ENCODE peak calls at places on chromosomes 5 and 9, in four cellular contexts. J is frontal cortex; V is central memory CD4-positive, alpha-beta T cell; L is NCI-H1436. F is an unnamed sample.

GRCh38 chr9:96080364-96080763 is 204.9 kb downstream of the ERCC6L2 start:
- DNase-seq in J (no peak), L (no peak), V (no peak), F (no peak)

GRCh38 chr5:173484569-173484968 is 131.9 kb downstream of the BOD1 start:
- DNase-seq in L (no peak), J (no peak), V (no peak), F (no peak)

GRCh38 chr5:127997131-127997775 is 86.3 kb upstream of the SLC12A2 start:
- DNase-seq in V (no peak), L (peak), J (no peak), F (no peak)

GRCh38 chr5:54885636-54886035 is 99.8 kb downstream of the ESM1 start:
- DNase-seq in V (no peak), J (no peak), L (no peak), F (no peak)

GRCh38 chr5:81513982-81514381 is 120.0 kb upstream of the ACOT12 start:
- DNase-seq in J (no peak), V (no peak), L (no peak), F (no peak)

GRCh38 chr9:127974769-127975261 is 6.0 kb downstream of the EEIG1 start:
- DNase-seq in L (no peak), J (no peak), V (no peak), F (no peak)

GRCh38 chr5:52846443-52846842 is 58.7 kb downstream of the ITGA1 start:
- DNase-seq in V (no peak), L (no peak), J (no peak), F (peak)

GRCh38 chr9:127724012-127724411 is 8.1 kb downstream of the TTC16 start:
- DNase-seq in J (no peak), V (no peak), L (no peak), F (peak)

GRCh38 chr9:122372856-122373845 is 2.3 kb downstream of the PTGS1 start:
- DNase-seq in J (no peak), L (no peak), V (no peak), F (no peak)

GRCh38 chr9:89879711-89880110 is 274.9 kb downstream of the GADD45G start:
- DNase-seq in V (no peak), L (no peak), J (no peak), F (no peak)

GRCh38 chr9:100856238-100856637 is 172.3 kb upstream of the PLPPR1 start:
- DNase-seq in V (no peak), L (no peak), J (no peak), F (no peak)

GRCh38 chr9:12723409-12724028 is 30.3 kb downstream of the TYRP1 start:
- DNase-seq in J (peak), L (no peak), V (no peak), F (peak)

GRCh38 chr9:36137392-36138004 is 965 bp downstream of the GLIPR2 start:
- DNase-seq in J (no peak), L (no peak), V (no peak), F (peak)

GRCh38 chr5:37570597-37570996 is 191.5 kb downstream of the WDR70 start:
- DNase-seq in L (no peak), J (no peak), V (no peak), F (no peak)

GRCh38 chr5:125412051-125412560 is 665.7 kb upstream of the ZNF608 start:
- DNase-seq in J (no peak), L (no peak), V (no peak), F (peak)

GRCh38 chr9:4465910-4466309 is 24.4 kb upstream of the SLC1A1 start:
- DNase-seq in J (no peak), L (no peak), V (no peak), F (no peak)

GRCh38 chr9:8653855-8654254 is 854.3 kb upstream of the DMAC1 start:
- DNase-seq in J (no peak), V (no peak), L (no peak), F (no peak)

GRCh38 chr5:134124289-134125194 is 10.1 kb downstream of the TCF7 start:
- DNase-seq in V (peak), L (no peak), J (no peak), F (no peak)

GRCh38 chr5:149372932-149373331 is 6.2 kb downstream of the IL17B start:
- DNase-seq in L (no peak), V (no peak), J (no peak), F (no peak)

GRCh38 chr5:40799248-40799647 is 1.1 kb upstream of the PRKAA1 start:
- DNase-seq in L (no peak), J (no peak), V (no peak), F (no peak)

GRCh38 chr5:36442796-36443195 is 141.1 kb upstream of the RANBP3L start:
- DNase-seq in J (no peak), V (no peak), L (no peak), F (no peak)

GRCh38 chr5:145347026-145347616 is 488.0 kb downstream of the PRELID2 start:
- DNase-seq in V (no peak), L (no peak), J (no peak), F (peak)

GRCh38 chr5:14102666-14103065 is 40.5 kb upstream of the TRIO start:
- DNase-seq in J (no peak), V (no peak), L (no peak), F (no peak)

GRCh38 chr5:59124983-59125960 is 542.4 kb downstream of the RAB3C start:
- DNase-seq in L (peak), J (no peak), V (no peak), F (peak)

GRCh38 chr5:343461-344401 is 22.2 kb downstream of the AHRR start:
- DNase-seq in L (no peak), V (peak), J (no peak), F (peak)

GRCh38 chr5:109479260-109479860 is 69.6 kb upstream of the PJA2 start:
- DNase-seq in V (no peak), J (no peak), L (no peak), F (no peak)

GRCh38 chr5:31237159-31237558 is 43.7 kb downstream of the CDH6 start:
- DNase-seq in J (no peak), V (no peak), L (no peak), F (peak)

GRCh38 chr9:98867434-98868168 is 60.1 kb downstream of the GALNT12 start:
- DNase-seq in J (no peak), V (no peak), L (no peak), F (peak)

GRCh38 chr9:21559402-21560280 is 77.5 kb upstream of the IFNE start:
- DNase-seq in L (peak), V (peak), J (peak), F (peak)

GRCh38 chr9:134864821-134865190 is 15.8 kb upstream of the FCN2 start:
- DNase-seq in J (no peak), L (no peak), V (no peak), F (no peak)

GRCh38 chr5:122091942-122092600 is 14.0 kb upstream of the LOX start:
- DNase-seq in J (no peak), L (no peak), V (no peak), F (peak)

GRCh38 chr5:4295663-4296339 is 700.2 kb downstream of the IRX1 start:
- DNase-seq in J (no peak), L (no peak), V (no peak), F (peak)

GRCh38 chr9:7237473-7238243 is 479.9 kb downstream of the KDM4C start:
- DNase-seq in V (no peak), J (no peak), L (peak), F (no peak)

GRCh38 chr5:6722015-6722414 is 8.8 kb downstream of the TENT4A start:
- DNase-seq in V (no peak), J (no peak), L (no peak), F (no peak)

F was measured in left kidney.